ENCODE peak calls at places on chromosome 5, in eight cellular contexts. D is H1, G is psoas muscle, H is body of pancreas, U is K562, Y is uterus, O is left ventricle myocardium inferior, X is caudate nucleus. L is an unnamed sample.
A peak's percentile ranks its signal among the peaks of the same experiment; 100 is the strongest.

GRCh38 chr5:75509956-75510355 is 1.5 kb downstream of the CERT1 start:
- DNase-seq in D (no peak), H (peak; percentile 43), U (peak; percentile 57), G (no peak), Y (no peak), X (no peak), O (no peak), L (peak; percentile 48)

GRCh38 chr5:178284095-178284675 is 51.6 kb upstream of the PHYKPL start:
- DNase-seq in H (no peak), D (no peak), U (peak; percentile 58), O (no peak), Y (no peak), X (no peak), G (no peak), L (no peak)

GRCh38 chr5:73390989-73391388 is 57.6 kb downstream of the FOXD1 start:
- DNase-seq in G (no peak), O (no peak), H (no peak), Y (no peak), X (no peak), D (no peak), U (no peak), L (no peak)

GRCh38 chr5:179914032-179914755 is 6.5 kb upstream of the TBC1D9B start:
- DNase-seq in H (no peak), U (peak; percentile 49), Y (no peak), O (no peak), X (no peak), D (no peak), G (no peak), L (no peak)

GRCh38 chr5:146877783-146878470 is 630 bp downstream of the PPP2R2B start:
- DNase-seq in H (peak; percentile 2), X (peak; percentile 72), G (peak; percentile 43), U (no peak), D (no peak), Y (no peak), O (no peak), L (no peak)

GRCh38 chr5:11482011-11482410 is 422.2 kb downstream of the CTNND2 start:
- DNase-seq in O (no peak), X (no peak), U (no peak), Y (no peak), H (no peak), G (no peak), D (no peak), L (no peak)

GRCh38 chr5:174903333-174903732 is 179.0 kb downstream of the MSX2 start:
- DNase-seq in O (no peak), D (no peak), Y (no peak), H (no peak), X (no peak), G (no peak), U (no peak), L (no peak)

GRCh38 chr5:14708551-14708950 is 44.0 kb downstream of the OTULIN start:
- DNase-seq in H (no peak), U (no peak), Y (no peak), D (no peak), X (no peak), G (no peak), O (no peak), L (no peak)

GRCh38 chr5:80904533-80905187 is 55.5 kb upstream of the RASGRF2 start:
- DNase-seq in H (no peak), D (no peak), G (no peak), U (no peak), O (no peak), X (no peak), Y (no peak), L (no peak)

GRCh38 chr5:68373050-68373449 is 157.5 kb downstream of the PIK3R1 start:
- DNase-seq in G (no peak), O (no peak), D (no peak), Y (no peak), X (no peak), H (no peak), U (no peak), L (no peak)

GRCh38 chr5:12023614-12024241 is 119.5 kb upstream of the CTNND2 start:
- DNase-seq in D (no peak), G (no peak), O (no peak), X (no peak), U (peak; percentile 44), Y (no peak), H (peak; percentile 25), L (no peak)

GRCh38 chr5:87541033-87541432 is 128.3 kb upstream of the CCNH start:
- DNase-seq in D (no peak), H (peak; percentile 61), U (peak; percentile 2), X (peak; percentile 74), G (peak; percentile 69), Y (peak; percentile 75), O (peak; percentile 48), L (peak; percentile 90)

GRCh38 chr5:42542106-42542505 is 118.9 kb downstream of the GHR start:
- DNase-seq in G (no peak), Y (no peak), U (no peak), X (no peak), D (no peak), H (no peak), O (no peak), L (no peak)

GRCh38 chr5:144202725-144203124 is 32.1 kb downstream of the KCTD16 start:
- DNase-seq in G (no peak), O (no peak), Y (no peak), X (no peak), H (no peak), D (no peak), U (no peak), L (no peak)

GRCh38 chr5:127925916-127926315 is 157.7 kb upstream of the SLC12A2 start:
- DNase-seq in H (peak; percentile 46), U (no peak), G (no peak), O (no peak), D (no peak), Y (no peak), X (peak; percentile 29), L (no peak)

GRCh38 chr5:136067422-136067821 is 38.6 kb downstream of the TGFBI start:
- DNase-seq in G (no peak), Y (no peak), U (no peak), X (no peak), D (no peak), O (no peak), H (no peak), L (no peak)
- H3K27ac ChIP-seq in G (no peak overlapping the region), Y (peak overlapping the region; percentile 48), U (no peak overlapping the region), X (no peak overlapping the region), D (no peak overlapping the region), O (peak overlapping the region; percentile 54), H (no peak overlapping the region), L (no peak overlapping the region)

GRCh38 chr5:59553992-59554391 is 339.5 kb downstream of the PDE4D start:
- DNase-seq in U (no peak), G (no peak), O (no peak), D (no peak), H (no peak), Y (no peak), X (no peak), L (no peak)

GRCh38 chr5:59543826-59544442 is 349.6 kb downstream of the PDE4D start:
- DNase-seq in D (no peak), X (no peak), H (peak; percentile 19), U (no peak), G (peak; percentile 59), O (no peak), Y (peak; percentile 17), L (no peak)

GRCh38 chr5:59544573-59544972 is 349.0 kb downstream of the PDE4D start:
- DNase-seq in O (no peak), Y (no peak), G (no peak), X (no peak), D (no peak), U (no peak), H (no peak), L (no peak)

GRCh38 chr5:59547731-59548130 is 345.8 kb downstream of the PDE4D start:
- DNase-seq in X (no peak), Y (no peak), G (no peak), D (no peak), H (no peak), U (no peak), O (no peak), L (no peak)

GRCh38 chr5:59548807-59549357 is 344.6 kb downstream of the PDE4D start:
- DNase-seq in U (no peak), O (no peak), Y (no peak), H (peak; percentile 72), D (no peak), G (no peak), X (no peak), L (no peak)
- H3K27ac ChIP-seq in U (no peak overlapping the region), O (no peak overlapping the region), Y (no peak overlapping the region), H (peak overlapping the region; percentile 74), D (no peak overlapping the region), G (peak overlapping the region; percentile 94), X (no peak overlapping the region), L (no peak overlapping the region)

GRCh38 chr5:103562084-103562452 is 521 bp downstream of the NUDT12 start:
- DNase-seq in U (no peak), O (no peak), H (peak; percentile 13), X (no peak), G (no peak), Y (no peak), D (no peak), L (peak; percentile 19)

GRCh38 chr5:103560826-103561225 is 1.8 kb downstream of the NUDT12 start:
- DNase-seq in X (no peak), G (no peak), O (no peak), Y (no peak), H (no peak), D (no peak), U (peak; percentile 8), L (no peak)

GRCh38 chr5:103565711-103566110 is 3.1 kb upstream of the NUDT12 start:
- DNase-seq in O (no peak), G (no peak), H (no peak), D (no peak), U (no peak), X (no peak), Y (no peak), L (no peak)

GRCh38 chr5:103562453-103563157 is at the start of gene NUDT12:
- DNase-seq in X (peak; percentile 77), U (peak; percentile 82), G (peak; percentile 86), D (no peak), O (peak; percentile 65), Y (peak; percentile 70), H (peak; percentile 72), L (peak; percentile 80)

DNA sequence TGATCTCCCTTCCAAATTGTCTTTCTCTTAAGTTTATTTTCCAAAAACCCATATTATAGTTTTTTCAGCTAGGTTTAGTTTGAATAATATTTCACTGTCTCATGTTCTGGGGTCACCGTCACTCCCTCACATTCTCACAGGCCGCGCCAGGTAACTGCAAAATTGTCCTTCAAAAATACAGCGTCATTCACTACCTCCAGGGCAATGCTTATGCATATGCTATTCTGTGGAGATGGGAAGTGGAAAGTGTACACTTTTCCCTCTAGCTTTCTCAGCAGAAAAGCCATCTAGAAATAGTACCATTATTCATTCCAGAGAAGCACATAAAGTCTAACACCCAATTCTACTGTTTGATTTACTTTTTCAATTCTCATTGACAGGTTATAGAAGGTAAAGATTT is 919 bp downstream of the NUDT12 start:
- DNase-seq in D (no peak), H (no peak), Y (no peak), O (no peak), X (no peak), G (no peak), U (peak; percentile 61), L (no peak)
- H3K27ac ChIP-seq in D (no peak overlapping the region), H (peak overlapping the region; percentile 82), Y (peak overlapping the region; percentile 86), O (peak overlapping the region; percentile 92), X (no peak overlapping the region), G (peak overlapping the region; percentile 91), U (peak overlapping the region; percentile 91), L (no peak overlapping the region)

DNA sequence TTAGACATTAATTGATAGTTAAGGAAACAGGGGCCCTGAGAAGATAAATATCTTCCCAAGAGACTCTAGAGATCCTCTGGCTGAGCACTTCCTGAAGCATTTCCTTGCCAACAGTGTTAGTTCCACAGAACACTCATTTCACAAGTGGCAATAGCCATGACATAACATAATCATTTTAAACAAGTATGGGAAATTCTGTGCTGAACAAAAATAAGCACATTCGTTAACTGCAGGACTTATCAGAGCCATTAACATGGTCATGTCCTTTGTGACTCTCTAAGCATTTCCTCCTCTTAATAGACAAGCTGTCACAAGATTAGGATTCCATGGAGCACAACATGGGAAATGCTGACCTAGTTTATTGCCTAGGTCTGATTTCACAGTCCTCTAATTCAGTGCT is 184.9 kb downstream of the SNX18 start:
- DNase-seq in Y (no peak), X (no peak), U (no peak), O (no peak), D (no peak), H (no peak), G (no peak), L (no peak)
- H3K27ac ChIP-seq in Y (no peak overlapping the region), X (no peak overlapping the region), U (no peak overlapping the region), O (peak overlapping the region; percentile 60), D (no peak overlapping the region), H (no peak overlapping the region), G (peak overlapping the region; percentile 18), L (no peak overlapping the region)

L was measured in testis.